ENCODE peak calls at places on chromosome 20, in six cellular contexts. G is breast epithelium, B is dorsolateral prefrontal cortex, Z is stomach, M is heart left ventricle, T is A549. I is an unnamed sample.

GRCh38 chr20:4959582-4959981 is 41.7 kb downstream of the SLC23A2 start:
- DNase-seq in T (no peak), M (no peak), G (no peak), Z (no peak), B (no peak), I (no peak)

GRCh38 chr20:51412991-51413471 is 129.5 kb downstream of the NFATC2 start:
- DNase-seq in G (no peak), T (no peak), Z (no peak), B (no peak), M (peak), I (no peak)

GRCh38 chr20:19938421-19938787 is 78.8 kb upstream of the NAA20 start:
- DNase-seq in G (no peak), T (no peak), B (no peak), Z (no peak), M (no peak), I (no peak)

GRCh38 chr20:5654557-5654956 is 95.6 kb upstream of the SHLD1 start:
- DNase-seq in B (no peak), Z (no peak), G (no peak), M (no peak), T (peak), I (peak)

GRCh38 chr20:18537651-18538050 is 29.6 kb upstream of the SMIM26 start:
- DNase-seq in B (no peak), M (no peak), G (no peak), Z (no peak), T (no peak), I (peak)

GRCh38 chr20:63750807-63751470 is 11.4 kb downstream of the SLC2A4RG start:
- DNase-seq in B (no peak), Z (no peak), M (peak), G (no peak), T (no peak), I (no peak)

GRCh38 chr20:38143646-38144554 is 21.2 kb downstream of the TGM2 start:
- DNase-seq in Z (peak), M (peak), G (no peak), T (peak), B (no peak), I (peak)

GRCh38 chr20:21391495-21392298 is 5.6 kb downstream of the NKX2-4 start:
- DNase-seq in B (no peak), G (no peak), M (peak), Z (no peak), T (no peak), I (no peak)

GRCh38 chr20:62159835-62160234 is 16.3 kb downstream of the SS18L1 start:
- DNase-seq in G (no peak), Z (no peak), M (peak), B (no peak), T (no peak), I (peak)

GRCh38 chr20:61285691-61286090 is 33.6 kb downstream of the CDH4 start:
- DNase-seq in T (no peak), G (no peak), M (no peak), Z (no peak), B (no peak), I (no peak)

GRCh38 chr20:52083627-52084232 is 107.8 kb downstream of the ZFP64 start:
- DNase-seq in M (no peak), Z (peak), G (no peak), B (peak), T (peak), I (peak)

GRCh38 chr20:2051920-2052319 is 49.7 kb upstream of the STK35 start:
- DNase-seq in B (no peak), M (no peak), Z (no peak), G (no peak), T (peak), I (no peak)

GRCh38 chr20:18056174-18057105 is 1.3 kb downstream of the OVOL2 start:
- DNase-seq in T (peak), B (no peak), G (no peak), M (no peak), Z (peak), I (no peak)

GRCh38 chr20:10061641-10062040 is 26.9 kb downstream of the ANKEF1 start:
- DNase-seq in Z (no peak), M (no peak), B (no peak), T (no peak), G (no peak), I (no peak)

GRCh38 chr20:59159822-59160740 is 3.5 kb upstream of the ZNF831 start:
- DNase-seq in B (no peak), Z (no peak), T (no peak), G (no peak), M (peak), I (no peak)

GRCh38 chr20:1855113-1855512 is 40.1 kb upstream of the SIRPA start:
- DNase-seq in G (no peak), M (no peak), T (no peak), Z (no peak), B (no peak), I (no peak)

GRCh38 chr20:52127309-52127708 is 64.3 kb downstream of the ZFP64 start:
- DNase-seq in G (no peak), M (no peak), T (no peak), B (no peak), Z (no peak), I (no peak)

GRCh38 chr20:38903335-38903734 is 22.9 kb upstream of the FAM83D start:
- DNase-seq in Z (no peak), B (no peak), G (no peak), T (no peak), M (no peak), I (no peak)

GRCh38 chr20:17543531-17543961 is 12.4 kb upstream of the BFSP1 start:
- DNase-seq in B (no peak), G (no peak), T (no peak), Z (no peak), M (no peak), I (no peak)

GRCh38 chr20:53162251-53162835 is 190.2 kb downstream of the TSHZ2 start:
- DNase-seq in M (no peak), B (no peak), T (peak), G (no peak), Z (no peak), I (peak)

GRCh38 chr20:25314497-25315417 is 66.9 kb downstream of the PYGB start:
- DNase-seq in G (no peak), M (peak), B (peak), T (peak), Z (peak), I (no peak)

GRCh38 chr20:420721-421574 is 12.8 kb downstream of the RBCK1 start:
- DNase-seq in B (no peak), Z (peak), G (no peak), M (peak), T (peak), I (peak)

GRCh38 chr20:33719277-33719988 is 677 bp downstream of the PXMP4 start:
- DNase-seq in Z (no peak), T (no peak), G (no peak), B (no peak), M (no peak), I (no peak)

GRCh38 chr20:8431538-8432434 is 299.7 kb downstream of the PLCB1 start:
- DNase-seq in T (no peak), Z (no peak), B (no peak), G (no peak), M (peak), I (no peak)

GRCh38 chr20:2417142-2417541 is 36.4 kb downstream of the TGM6 start:
- DNase-seq in G (no peak), B (no peak), Z (no peak), T (no peak), M (no peak), I (no peak)

GRCh38 chr20:53077373-53078205 is 105.4 kb downstream of the TSHZ2 start:
- DNase-seq in M (no peak), Z (peak), G (no peak), B (no peak), T (no peak), I (peak)

GRCh38 chr20:51059862-51060261 is 37.0 kb upstream of the KCNG1 start:
- DNase-seq in Z (no peak), T (no peak), M (no peak), G (no peak), B (no peak), I (no peak)

GRCh38 chr20:38165966-38166706 is 1.1 kb upstream of the TGM2 start:
- DNase-seq in T (no peak), M (no peak), B (no peak), G (no peak), Z (no peak), I (no peak)

GRCh38 chr20:38112943-38113294 is 52.2 kb downstream of the TGM2 start:
- DNase-seq in T (no peak), Z (no peak), B (no peak), G (no peak), M (no peak), I (no peak)

GRCh38 chr20:50285376-50286173 is 94.9 kb downstream of the CEBPB start:
- DNase-seq in M (no peak), Z (no peak), B (no peak), G (no peak), T (no peak), I (no peak)

GRCh38 chr20:11411765-11412164 is 505.9 kb upstream of the BTBD3 start:
- DNase-seq in M (no peak), T (no peak), Z (no peak), B (no peak), G (no peak), I (no peak)

GRCh38 chr20:49029203-49029602 is 16.9 kb upstream of the CSE1L start:
- DNase-seq in G (no peak), M (no peak), Z (no peak), T (no peak), B (no peak), I (no peak)

GRCh38 chr20:49028684-49029083 is 17.4 kb upstream of the CSE1L start:
- DNase-seq in B (no peak), G (no peak), T (peak), Z (no peak), M (no peak), I (peak)

GRCh38 chr20:49024220-49024619 is 21.9 kb upstream of the CSE1L start:
- DNase-seq in M (no peak), T (no peak), B (no peak), Z (no peak), G (no peak), I (no peak)
- H3K27ac ChIP-seq in M (no peak), T (no peak), B (no peak), Z (no peak), G (no peak), I (no peak)

GRCh38 chr20:57508381-57508780 is 16.6 kb downstream of the CTCFL start:
- DNase-seq in M (no peak), Z (no peak), T (no peak), B (no peak), G (no peak), I (no peak)

GRCh38 chr20:57507477-57507876 is 17.5 kb downstream of the CTCFL start:
- DNase-seq in G (no peak), B (no peak), Z (no peak), M (no peak), T (no peak), I (no peak)

GRCh38 chr20:57508831-57509230 is 16.1 kb downstream of the CTCFL start:
- DNase-seq in G (no peak), T (no peak), M (no peak), Z (no peak), B (no peak), I (no peak)

GRCh38 chr20:57512432-57512831 is 12.5 kb downstream of the CTCFL start:
- DNase-seq in G (no peak), Z (no peak), M (no peak), B (no peak), T (no peak), I (no peak)

GRCh38 chr20:57509665-57510237 is 15.2 kb downstream of the CTCFL start:
- DNase-seq in Z (peak), G (no peak), M (no peak), B (no peak), T (peak), I (peak)
- TF ChIP-seq CTCF in Z (no peak), G (no peak), M (peak), B (no peak), T (peak), I (peak)

GRCh38 chr20:44641305-44641704 is 10.2 kb downstream of the ADA start:
- DNase-seq in G (no peak), Z (no peak), T (no peak), M (no peak), B (no peak), I (no peak)
- H3K27ac ChIP-seq in G (no peak), Z (peak), T (peak), M (no peak), B (peak), I (peak)

GRCh38 chr20:36712775-36713174 is 33.1 kb downstream of the NDRG3 start:
- DNase-seq in B (no peak), M (no peak), Z (no peak), G (no peak), T (no peak), I (no peak)

GRCh38 chr20:36720510-36720909 is 25.4 kb downstream of the NDRG3 start:
- DNase-seq in Z (no peak), T (no peak), M (no peak), G (no peak), B (no peak), I (no peak)

DNA sequence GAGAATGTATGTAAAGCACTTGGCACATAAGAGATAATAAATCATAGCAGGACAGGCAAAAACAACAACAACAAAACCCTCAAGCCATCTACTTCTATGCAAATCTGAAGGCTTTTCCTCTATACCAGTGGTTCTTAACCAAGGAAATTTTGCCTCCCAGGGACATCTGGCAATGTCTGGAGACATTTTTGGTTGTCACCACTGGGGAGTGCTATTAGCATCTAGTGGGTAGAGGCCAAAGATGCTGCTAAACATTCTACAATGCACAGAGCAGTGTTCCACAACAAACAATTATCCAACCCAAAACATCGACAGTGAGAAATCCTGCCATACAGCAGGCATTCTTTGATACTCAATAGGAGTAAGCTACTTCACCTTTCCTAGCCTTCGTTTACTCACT is 28.2 kb downstream of the NDRG3 start:
- DNase-seq in T (peak), B (no peak), G (no peak), Z (no peak), M (no peak), I (no peak)
- TF ChIP-seq CTCF in T (peak), B (peak), G (no peak), Z (no peak), M (peak), I (no peak)